ENCODE peak calls at places on chromosomes 11 and 22, in seven cellular contexts. E is ovary, H is BJ, I is left ventricle myocardium inferior, Q is GM06990, T is AG04450, J is SK-N-SH. N is an unnamed sample.

GRCh38 chr11:27107548-27107947 is 66.9 kb downstream of the BBOX1 start:
- DNase-seq in I (no peak), E (no peak), Q (no peak), J (no peak), T (no peak), H (no peak), N (no peak)

GRCh38 chr22:24553597-24554315 is 1.2 kb downstream of the GUCD1 start:
- DNase-seq in E (peak; percentile 37), I (peak; percentile 56), T (no peak), Q (no peak), J (no peak), H (no peak), N (no peak)

GRCh38 chr11:69382131-69383128 is 88.5 kb downstream of the MYEOV start:
- DNase-seq in I (peak; percentile 57), H (no peak), J (peak; percentile 6), E (peak; percentile 40), Q (no peak), T (no peak), N (peak; percentile 67)

GRCh38 chr11:113994077-113994954 is 19.4 kb downstream of the HTR3A start:
- DNase-seq in H (no peak), T (no peak), J (peak; percentile 71), I (no peak), E (no peak), Q (no peak), N (no peak)

GRCh38 chr11:59266491-59266890 is 53.8 kb upstream of the MPEG1 start:
- DNase-seq in Q (no peak), I (no peak), H (no peak), J (no peak), T (no peak), E (no peak), N (no peak)

GRCh38 chr11:11969380-11970215 is 38.8 kb downstream of the DKK3 start:
- DNase-seq in T (no peak), E (no peak), Q (no peak), H (no peak), I (peak; percentile 46), J (no peak), N (no peak)

GRCh38 chr22:35089139-35089538 is 23.2 kb downstream of the ISX start:
- DNase-seq in I (no peak), H (no peak), J (no peak), Q (no peak), E (no peak), T (no peak), N (no peak)

GRCh38 chr11:61560751-61561150 is 20.1 kb downstream of the SYT7 start:
- DNase-seq in T (no peak), I (no peak), E (no peak), Q (no peak), J (no peak), H (no peak), N (no peak)

GRCh38 chr11:93169950-93170561 is 27.7 kb downstream of the SLC36A4 start:
- DNase-seq in H (no peak), T (peak; percentile 13), I (no peak), J (peak; percentile 13), Q (no peak), E (no peak), N (no peak)

GRCh38 chr11:94794287-94795168 is 26.4 kb downstream of the AMOTL1 start:
- DNase-seq in Q (no peak), I (peak; percentile 73), E (peak; percentile 62), J (peak; percentile 56), T (peak; percentile 89), H (peak; percentile 94), N (peak; percentile 73)

GRCh38 chr11:440065-441042 is 1.5 kb downstream of the ANO9 start:
- DNase-seq in T (no peak), E (no peak), H (no peak), I (no peak), J (peak; percentile 35), Q (no peak), N (no peak)

GRCh38 chr11:134276396-134277175 is 407 bp downstream of the GLB1L3 start:
- DNase-seq in Q (no peak), I (no peak), E (no peak), T (no peak), H (no peak), J (peak; percentile 77), N (no peak)

GRCh38 chr11:13772223-13773046 is 104.0 kb downstream of the FAR1 start:
- DNase-seq in T (peak; percentile 10), Q (peak; percentile 12), H (peak; percentile 8), J (peak; percentile 39), E (no peak), I (no peak), N (no peak)

GRCh38 chr22:50318356-50318697 is 8.5 kb downstream of the DENND6B start:
- DNase-seq in I (no peak), E (no peak), J (peak; percentile 54), T (no peak), Q (no peak), H (no peak), N (no peak)

GRCh38 chr11:35567737-35568465 is 42.5 kb upstream of the PAMR1 start:
- DNase-seq in E (no peak), T (no peak), Q (no peak), H (no peak), I (no peak), J (no peak), N (no peak)

GRCh38 chr11:70078095-70078795 is at the start of gene ANO1:
- DNase-seq in Q (no peak), I (peak; percentile 34), H (no peak), T (no peak), E (no peak), J (peak; percentile 79), N (peak; percentile 56)

GRCh38 chr11:2257023-2257700 is 13.2 kb downstream of the ASCL2 start:
- DNase-seq in J (no peak), Q (no peak), T (no peak), E (peak; percentile 7), H (no peak), I (no peak), N (no peak)

GRCh38 chr11:113131036-113131775 is 170.0 kb downstream of the NCAM1 start:
- DNase-seq in H (no peak), T (no peak), E (no peak), J (no peak), Q (no peak), I (no peak), N (no peak)

GRCh38 chr11:118415739-118416068 is 14.3 kb downstream of the ATP5MG start:
- DNase-seq in H (peak; percentile 69), T (peak; percentile 95), Q (no peak), J (peak; percentile 68), E (no peak), I (no peak), N (no peak)

GRCh38 chr11:118436639-118437045 is 350 bp downstream of the KMT2A start:
- DNase-seq in T (no peak), I (no peak), J (no peak), H (no peak), Q (peak; percentile 45), E (no peak), N (peak; percentile 69)

GRCh38 chr11:789951-790350 is at the start of gene CEND1:
- DNase-seq in I (no peak), J (peak; percentile 95), T (no peak), H (no peak), E (no peak), Q (peak; percentile 72), N (no peak)

GRCh38 chr11:75668508-75669297 is at the start of gene MAP6:
- DNase-seq in E (no peak), J (peak; percentile 85), H (no peak), Q (no peak), I (peak; percentile 27), T (no peak), N (no peak)

GRCh38 chr11:102309621-102310541 is 7.4 kb upstream of the BIRC3 start:
- DNase-seq in Q (no peak), H (no peak), T (no peak), J (no peak), I (no peak), E (no peak), N (no peak)

DNA sequence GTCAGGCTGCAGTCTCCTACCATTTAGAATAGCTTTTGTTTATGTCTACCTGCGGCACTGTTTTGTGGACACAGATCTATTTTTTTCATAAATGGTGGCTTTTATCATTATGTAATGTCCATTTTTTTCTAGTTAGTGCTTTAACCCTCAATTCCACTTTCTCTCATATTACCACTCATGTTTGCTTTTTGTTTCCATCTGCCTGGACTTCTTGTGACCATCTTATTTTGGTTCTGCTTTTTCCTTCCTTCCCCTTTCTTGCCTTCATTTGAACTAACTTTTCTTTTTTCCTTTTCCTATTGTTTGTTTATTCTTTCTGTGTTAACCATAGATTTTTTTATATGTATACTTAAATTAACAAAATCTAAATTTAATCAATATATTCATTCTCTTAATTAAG is 98.5 kb upstream of the SLC22A12 start:
- DNase-seq in E (no peak), I (no peak), H (no peak), T (no peak), Q (no peak), J (no peak), N (no peak)
- H3K27me3 ChIP-seq in E (no peaks in the 10 kb centered on the region), I (peaks cover 99% of the 10 kb centered on the region), H (peaks cover 7% of the 10 kb centered on the region), T (peaks cover 15% of the 10 kb centered on the region), Q (no peaks in the 10 kb centered on the region), J (peaks cover 8% of the 10 kb centered on the region), N (peaks cover 22% of the 10 kb centered on the region)

GRCh38 chr22:17396531-17396930 is 27.3 kb downstream of the CECR2 start:
- DNase-seq in I (no peak), H (no peak), Q (no peak), J (no peak), T (no peak), E (no peak), N (no peak)
- TF ChIP-seq CTCF in I (no peak), H (no peak), Q (no peak), J (no peak), T (no peak), E (no peak), N (no peak)

GRCh38 chr11:10443721-10444120 is 11.3 kb upstream of the AMPD3 start:
- DNase-seq in Q (no peak), I (no peak), E (no peak), H (no peak), T (no peak), J (no peak), N (no peak)

GRCh38 chr11:10443152-10443551 is 11.9 kb upstream of the AMPD3 start:
- DNase-seq in T (no peak), Q (no peak), H (no peak), E (no peak), J (no peak), I (no peak), N (no peak)

GRCh38 chr11:10439924-10440323 is 15.1 kb upstream of the AMPD3 start:
- DNase-seq in Q (no peak), H (no peak), E (no peak), J (no peak), T (no peak), I (no peak), N (no peak)

GRCh38 chr11:10441021-10441523 is 14.0 kb upstream of the AMPD3 start:
- DNase-seq in E (no peak), J (no peak), I (no peak), H (no peak), T (no peak), Q (no peak), N (no peak)

GRCh38 chr11:10441652-10442503 is 13.2 kb upstream of the AMPD3 start:
- DNase-seq in H (no peak), Q (peak; percentile 68), T (no peak), E (no peak), J (no peak), I (no peak), N (no peak)
- H3K4me3 ChIP-seq in H (no peak overlapping the region), Q (no peak overlapping the region), T (no peak overlapping the region), E (no peak overlapping the region), J (no peak overlapping the region), I (no peak overlapping the region), N (no peak overlapping the region)

DNA sequence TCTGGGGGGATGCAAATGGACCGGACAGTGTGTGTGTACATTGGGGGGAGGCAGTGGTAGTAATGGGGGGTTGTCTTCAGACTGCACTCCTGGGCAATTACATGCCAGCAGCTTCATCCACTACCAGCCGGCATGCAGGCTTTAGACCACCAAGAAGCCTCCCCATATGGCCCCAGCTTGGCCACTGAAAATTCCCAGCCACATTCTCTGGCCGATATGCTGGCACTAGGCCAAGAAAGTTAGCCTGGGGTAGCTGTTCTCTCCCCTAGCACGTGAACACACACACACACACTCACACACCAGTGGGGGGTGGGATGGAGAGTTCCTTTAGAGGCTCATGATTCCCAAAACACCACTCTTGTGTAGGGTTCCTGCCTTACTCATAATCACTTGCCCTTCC is 3.6 kb upstream of the ROBO3 start:
- DNase-seq in E (no peak), I (no peak), Q (no peak), J (peak; percentile 54), H (no peak), T (no peak), N (peak; percentile 26)
- H3K27me3 ChIP-seq in E (no peaks in the 10 kb centered on the region), I (peaks cover 100% of the 10 kb centered on the region), Q (peaks cover 6% of the 10 kb centered on the region), J (peaks cover 60% of the 10 kb centered on the region), H (peaks cover 47% of the 10 kb centered on the region), T (peaks cover 66% of the 10 kb centered on the region), N (peaks cover 73% of the 10 kb centered on the region)

N was measured in upper lobe of right lung.